ENCODE peak calls at places on chromosomes 13 and 19, in ten cellular contexts. One of them, this sample, is unnamed.

GRCh38 chr13:20456737-20457136 is 68.9 kb downstream of the CRYL1 start:
- DNase-seq in left ventricle myocardium inferior: no peak
- DNase-seq in fibroblast of mammary gland: no peak
- DNase-seq in stomach: no peak
- DNase-seq in lower leg skin: no peak
- DNase-seq in astrocyte of the spinal cord: no peak
- DNase-seq in natural killer cell: no peak
- DNase-seq in Peyer's patch: no peak
- DNase-seq in HFFc6: no peak
- DNase-seq in omental fat pad: no peak
- DNase-seq in this sample: no peak

GRCh38 chr19:34241513-34242337 is 12.6 kb upstream of the GARRE1 start:
- DNase-seq in left ventricle myocardium inferior: no peak
- DNase-seq in fibroblast of mammary gland: no peak
- DNase-seq in stomach: peak
- DNase-seq in lower leg skin: no peak
- DNase-seq in astrocyte of the spinal cord: no peak
- DNase-seq in natural killer cell: no peak
- DNase-seq in Peyer's patch: no peak
- DNase-seq in HFFc6: no peak
- DNase-seq in omental fat pad: no peak
- DNase-seq in this sample: no peak

GRCh38 chr13:86368924-86369323 is 569.7 kb upstream of the SLITRK6 start:
- DNase-seq in left ventricle myocardium inferior: no peak
- DNase-seq in fibroblast of mammary gland: no peak
- DNase-seq in stomach: no peak
- DNase-seq in lower leg skin: no peak
- DNase-seq in astrocyte of the spinal cord: no peak
- DNase-seq in natural killer cell: no peak
- DNase-seq in Peyer's patch: no peak
- DNase-seq in HFFc6: no peak
- DNase-seq in omental fat pad: no peak
- DNase-seq in this sample: no peak

GRCh38 chr19:12042893-12043292 is 7.4 kb upstream of the ZNF433 start:
- DNase-seq in left ventricle myocardium inferior: no peak
- DNase-seq in fibroblast of mammary gland: no peak
- DNase-seq in stomach: no peak
- DNase-seq in lower leg skin: no peak
- DNase-seq in astrocyte of the spinal cord: no peak
- DNase-seq in natural killer cell: no peak
- DNase-seq in Peyer's patch: no peak
- DNase-seq in HFFc6: no peak
- DNase-seq in omental fat pad: no peak
- DNase-seq in this sample: no peak

GRCh38 chr19:51552608-51552995 is 18.5 kb upstream of the ZNF175 start:
- DNase-seq in left ventricle myocardium inferior: no peak
- DNase-seq in fibroblast of mammary gland: no peak
- DNase-seq in stomach: no peak
- DNase-seq in lower leg skin: no peak
- DNase-seq in astrocyte of the spinal cord: no peak
- DNase-seq in natural killer cell: no peak
- DNase-seq in Peyer's patch: no peak
- DNase-seq in HFFc6: no peak
- DNase-seq in omental fat pad: no peak
- DNase-seq in this sample: no peak

GRCh38 chr13:98353750-98354149 is 176.7 kb upstream of the RNF113B start:
- DNase-seq in left ventricle myocardium inferior: no peak
- DNase-seq in fibroblast of mammary gland: no peak
- DNase-seq in stomach: no peak
- DNase-seq in lower leg skin: no peak
- DNase-seq in astrocyte of the spinal cord: peak
- DNase-seq in natural killer cell: no peak
- DNase-seq in Peyer's patch: no peak
- DNase-seq in HFFc6: no peak
- DNase-seq in omental fat pad: no peak
- DNase-seq in this sample: no peak

GRCh38 chr13:20132052-20132634 is 28.7 kb downstream of the GJA3 start:
- DNase-seq in left ventricle myocardium inferior: no peak
- DNase-seq in fibroblast of mammary gland: no peak
- DNase-seq in stomach: no peak
- DNase-seq in lower leg skin: no peak
- DNase-seq in astrocyte of the spinal cord: no peak
- DNase-seq in natural killer cell: no peak
- DNase-seq in Peyer's patch: no peak
- DNase-seq in HFFc6: no peak
- DNase-seq in omental fat pad: no peak
- DNase-seq in this sample: no peak

GRCh38 chr13:44107357-44108121 is 227.8 kb downstream of the LACC1 start:
- DNase-seq in left ventricle myocardium inferior: no peak
- DNase-seq in fibroblast of mammary gland: no peak
- DNase-seq in stomach: no peak
- DNase-seq in lower leg skin: no peak
- DNase-seq in astrocyte of the spinal cord: no peak
- DNase-seq in natural killer cell: no peak
- DNase-seq in Peyer's patch: no peak
- DNase-seq in HFFc6: no peak
- DNase-seq in omental fat pad: no peak
- DNase-seq in this sample: no peak

GRCh38 chr19:57665261-57665806 is 3.4 kb upstream of the ZSCAN4 start:
- DNase-seq in left ventricle myocardium inferior: no peak
- DNase-seq in fibroblast of mammary gland: no peak
- DNase-seq in stomach: no peak
- DNase-seq in lower leg skin: no peak
- DNase-seq in astrocyte of the spinal cord: no peak
- DNase-seq in natural killer cell: no peak
- DNase-seq in Peyer's patch: no peak
- DNase-seq in HFFc6: no peak
- DNase-seq in omental fat pad: no peak
- DNase-seq in this sample: no peak

GRCh38 chr19:46659151-46660007 is 1.6 kb downstream of the DACT3 start:
- DNase-seq in left ventricle myocardium inferior: no peak
- DNase-seq in fibroblast of mammary gland: no peak
- DNase-seq in stomach: no peak
- DNase-seq in lower leg skin: no peak
- DNase-seq in astrocyte of the spinal cord: no peak
- DNase-seq in natural killer cell: no peak
- DNase-seq in Peyer's patch: no peak
- DNase-seq in HFFc6: no peak
- DNase-seq in omental fat pad: no peak
- DNase-seq in this sample: no peak

GRCh38 chr13:54836273-54836672 is 1807.7 kb downstream of the OLFM4 start:
- DNase-seq in left ventricle myocardium inferior: no peak
- DNase-seq in fibroblast of mammary gland: no peak
- DNase-seq in stomach: no peak
- DNase-seq in lower leg skin: no peak
- DNase-seq in astrocyte of the spinal cord: no peak
- DNase-seq in natural killer cell: no peak
- DNase-seq in Peyer's patch: no peak
- DNase-seq in HFFc6: no peak
- DNase-seq in omental fat pad: no peak
- DNase-seq in this sample: no peak

GRCh38 chr13:29266261-29266660 is 329.2 kb downstream of the SLC7A1 start:
- DNase-seq in left ventricle myocardium inferior: no peak
- DNase-seq in fibroblast of mammary gland: no peak
- DNase-seq in stomach: no peak
- DNase-seq in lower leg skin: no peak
- DNase-seq in astrocyte of the spinal cord: no peak
- DNase-seq in natural killer cell: no peak
- DNase-seq in Peyer's patch: no peak
- DNase-seq in HFFc6: no peak
- DNase-seq in omental fat pad: no peak
- DNase-seq in this sample: no peak
- TF ChIP-seq CTCF in left ventricle myocardium inferior: no peak
- TF ChIP-seq CTCF in fibroblast of mammary gland: no peak
- TF ChIP-seq CTCF in stomach: no peak
- TF ChIP-seq CTCF in lower leg skin: no peak
- TF ChIP-seq CTCF in astrocyte of the spinal cord: no peak
- TF ChIP-seq CTCF in natural killer cell: no peak
- TF ChIP-seq CTCF in Peyer's patch: no peak
- TF ChIP-seq CTCF in HFFc6: peak
- TF ChIP-seq CTCF in omental fat pad: no peak
- TF ChIP-seq CTCF in this sample: no peak

GRCh38 chr19:39951065-39951650 is 16.7 kb upstream of the FCGBP start:
- DNase-seq in left ventricle myocardium inferior: no peak
- DNase-seq in fibroblast of mammary gland: no peak
- DNase-seq in stomach: peak
- DNase-seq in lower leg skin: no peak
- DNase-seq in astrocyte of the spinal cord: no peak
- DNase-seq in natural killer cell: no peak
- DNase-seq in Peyer's patch: no peak
- DNase-seq in HFFc6: no peak
- DNase-seq in omental fat pad: no peak
- DNase-seq in this sample: no peak

GRCh38 chr19:39953915-39954314 is 17.1 kb upstream of the PSMC4 start:
- DNase-seq in left ventricle myocardium inferior: no peak
- DNase-seq in fibroblast of mammary gland: no peak
- DNase-seq in stomach: no peak
- DNase-seq in lower leg skin: no peak
- DNase-seq in astrocyte of the spinal cord: no peak
- DNase-seq in natural killer cell: no peak
- DNase-seq in Peyer's patch: no peak
- DNase-seq in HFFc6: no peak
- DNase-seq in omental fat pad: no peak
- DNase-seq in this sample: no peak

GRCh38 chr19:39951686-39952085 is 17.3 kb upstream of the FCGBP start:
- DNase-seq in left ventricle myocardium inferior: no peak
- DNase-seq in fibroblast of mammary gland: peak
- DNase-seq in stomach: peak
- DNase-seq in lower leg skin: no peak
- DNase-seq in astrocyte of the spinal cord: peak
- DNase-seq in natural killer cell: no peak
- DNase-seq in Peyer's patch: no peak
- DNase-seq in HFFc6: peak
- DNase-seq in omental fat pad: no peak
- DNase-seq in this sample: no peak

GRCh38 chr19:39946532-39946931 is 12.1 kb upstream of the FCGBP start:
- DNase-seq in left ventricle myocardium inferior: no peak
- DNase-seq in fibroblast of mammary gland: peak
- DNase-seq in stomach: peak
- DNase-seq in lower leg skin: no peak
- DNase-seq in astrocyte of the spinal cord: no peak
- DNase-seq in natural killer cell: no peak
- DNase-seq in Peyer's patch: no peak
- DNase-seq in HFFc6: no peak
- DNase-seq in omental fat pad: no peak
- DNase-seq in this sample: no peak

GRCh38 chr19:39949026-39949747 is 14.8 kb upstream of the FCGBP start:
- DNase-seq in left ventricle myocardium inferior: no peak
- DNase-seq in fibroblast of mammary gland: no peak
- DNase-seq in stomach: peak
- DNase-seq in lower leg skin: no peak
- DNase-seq in astrocyte of the spinal cord: no peak
- DNase-seq in natural killer cell: no peak
- DNase-seq in Peyer's patch: no peak
- DNase-seq in HFFc6: no peak
- DNase-seq in omental fat pad: no peak
- DNase-seq in this sample: no peak
- TF ChIP-seq CTCF in left ventricle myocardium inferior: no peak
- TF ChIP-seq CTCF in fibroblast of mammary gland: no peak
- TF ChIP-seq CTCF in stomach: no peak
- TF ChIP-seq CTCF in lower leg skin: no peak
- TF ChIP-seq CTCF in astrocyte of the spinal cord: no peak
- TF ChIP-seq CTCF in natural killer cell: no peak
- TF ChIP-seq CTCF in Peyer's patch: no peak
- TF ChIP-seq CTCF in HFFc6: no peak
- TF ChIP-seq CTCF in omental fat pad: no peak
- TF ChIP-seq CTCF in this sample: no peak

DNA sequence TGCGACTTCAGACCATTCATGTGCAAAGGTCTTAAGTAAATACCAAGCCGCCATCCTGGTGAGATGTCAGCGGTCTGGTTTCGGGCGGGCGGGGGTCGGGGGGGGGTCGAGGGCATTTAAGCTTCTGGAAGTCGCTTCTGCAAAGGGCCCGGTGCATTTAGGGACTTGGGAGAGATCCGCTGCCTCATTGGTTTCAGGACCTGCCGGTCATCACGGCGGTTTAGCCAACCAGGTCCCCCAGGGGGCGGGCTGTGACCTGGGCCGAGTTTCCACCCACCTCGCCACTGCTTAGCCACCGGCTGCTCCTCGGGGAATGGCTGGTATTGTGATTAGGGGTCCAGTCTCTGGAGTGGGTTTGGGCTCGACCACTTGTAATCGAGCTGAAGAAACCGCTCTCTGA is 7.8 kb downstream of the ANKLE1 start:
- DNase-seq in left ventricle myocardium inferior: peak
- DNase-seq in fibroblast of mammary gland: peak
- DNase-seq in stomach: peak
- DNase-seq in lower leg skin: no peak
- DNase-seq in astrocyte of the spinal cord: peak
- DNase-seq in natural killer cell: no peak
- DNase-seq in Peyer's patch: peak
- DNase-seq in HFFc6: peak
- DNase-seq in omental fat pad: no peak
- DNase-seq in this sample: peak
- TF ChIP-seq CTCF in left ventricle myocardium inferior: no peak
- TF ChIP-seq CTCF in fibroblast of mammary gland: no peak
- TF ChIP-seq CTCF in stomach: no peak
- TF ChIP-seq CTCF in lower leg skin: no peak
- TF ChIP-seq CTCF in astrocyte of the spinal cord: no peak
- TF ChIP-seq CTCF in natural killer cell: no peak
- TF ChIP-seq CTCF in Peyer's patch: no peak
- TF ChIP-seq CTCF in HFFc6: peak
- TF ChIP-seq CTCF in omental fat pad: no peak
- TF ChIP-seq CTCF in this sample: no peak

GRCh38 chr19:28403698-28404099 is 809.3 kb downstream of the UQCRFS1 start:
- DNase-seq in left ventricle myocardium inferior: no peak
- DNase-seq in fibroblast of mammary gland: no peak
- DNase-seq in stomach: no peak
- DNase-seq in lower leg skin: no peak
- DNase-seq in astrocyte of the spinal cord: no peak
- DNase-seq in natural killer cell: no peak
- DNase-seq in Peyer's patch: no peak
- DNase-seq in HFFc6: no peak
- DNase-seq in omental fat pad: no peak
- DNase-seq in this sample: no peak

GRCh38 chr19:28406966-28407365 is 806.0 kb downstream of the UQCRFS1 start:
- DNase-seq in left ventricle myocardium inferior: no peak
- DNase-seq in fibroblast of mammary gland: no peak
- DNase-seq in stomach: no peak
- DNase-seq in lower leg skin: no peak
- DNase-seq in astrocyte of the spinal cord: no peak
- DNase-seq in natural killer cell: no peak
- DNase-seq in Peyer's patch: no peak
- DNase-seq in HFFc6: no peak
- DNase-seq in omental fat pad: no peak
- DNase-seq in this sample: no peak

GRCh38 chr19:28402701-28403290 is 810.2 kb downstream of the UQCRFS1 start:
- DNase-seq in left ventricle myocardium inferior: no peak
- DNase-seq in fibroblast of mammary gland: no peak
- DNase-seq in stomach: no peak
- DNase-seq in lower leg skin: no peak
- DNase-seq in astrocyte of the spinal cord: no peak
- DNase-seq in natural killer cell: no peak
- DNase-seq in Peyer's patch: no peak
- DNase-seq in HFFc6: no peak
- DNase-seq in omental fat pad: no peak
- DNase-seq in this sample: no peak

GRCh38 chr19:28406237-28406596 is 806.7 kb downstream of the UQCRFS1 start:
- DNase-seq in left ventricle myocardium inferior: no peak
- DNase-seq in fibroblast of mammary gland: no peak
- DNase-seq in stomach: no peak
- DNase-seq in lower leg skin: no peak
- DNase-seq in astrocyte of the spinal cord: no peak
- DNase-seq in natural killer cell: no peak
- DNase-seq in Peyer's patch: no peak
- DNase-seq in HFFc6: no peak
- DNase-seq in omental fat pad: no peak
- DNase-seq in this sample: no peak

GRCh38 chr19:28404462-28404861 is 808.5 kb downstream of the UQCRFS1 start:
- DNase-seq in left ventricle myocardium inferior: no peak
- DNase-seq in fibroblast of mammary gland: no peak
- DNase-seq in stomach: no peak
- DNase-seq in lower leg skin: no peak
- DNase-seq in astrocyte of the spinal cord: no peak
- DNase-seq in natural killer cell: no peak
- DNase-seq in Peyer's patch: no peak
- DNase-seq in HFFc6: no peak
- DNase-seq in omental fat pad: no peak
- DNase-seq in this sample: no peak
- TF ChIP-seq CTCF in left ventricle myocardium inferior: no peak
- TF ChIP-seq CTCF in fibroblast of mammary gland: no peak
- TF ChIP-seq CTCF in stomach: no peak
- TF ChIP-seq CTCF in lower leg skin: no peak
- TF ChIP-seq CTCF in astrocyte of the spinal cord: no peak
- TF ChIP-seq CTCF in natural killer cell: no peak
- TF ChIP-seq CTCF in Peyer's patch: no peak
- TF ChIP-seq CTCF in HFFc6: no peak
- TF ChIP-seq CTCF in omental fat pad: no peak
- TF ChIP-seq CTCF in this sample: no peak